ENCODE peak calls at places on chromosomes 6 and 20, in five cellular contexts. L is lower lobe of right lung, N is breast epithelium, P is heart left ventricle, Y is tibial artery. B is an unnamed sample. For H3K4me1, the result is how much of the 10 kb centered on the place peaks cover.

GRCh38 chr20:62476074-62476838 is 461 bp upstream of the GATA5 start:
- DNase-seq in L (no peak), N (no peak), P (peak), Y (no peak), B (no peak)

GRCh38 chr6:43993881-43994523 is 133.2 kb downstream of the MRPL14 start:
- DNase-seq in L (no peak), N (no peak), P (no peak), Y (peak), B (no peak)

GRCh38 chr6:122385857-122386256 is 13.6 kb upstream of the HSF2 start:
- DNase-seq in L (no peak), N (no peak), P (no peak), Y (no peak), B (no peak)

GRCh38 chr20:18019068-18019467 is 38.6 kb downstream of the OVOL2 start:
- DNase-seq in L (no peak), N (no peak), P (no peak), Y (no peak), B (peak)

GRCh38 chr6:155765275-155766194 is 309.9 kb upstream of the NOX3 start:
- DNase-seq in L (no peak), N (no peak), P (no peak), Y (no peak), B (peak)

GRCh38 chr6:38725414-38726183 is 10.5 kb downstream of the DNAH8 start:
- DNase-seq in L (no peak), N (no peak), P (no peak), Y (no peak), B (no peak)

GRCh38 chr6:106974999-106975698 is 620 bp upstream of the CD24 start:
- DNase-seq in L (peak), N (peak), P (no peak), Y (peak), B (peak)

GRCh38 chr20:50189681-50190250 is 864 bp upstream of the CEBPB start:
- DNase-seq in L (peak), N (peak), P (no peak), Y (no peak), B (no peak)

GRCh38 chr6:136347847-136348246 is 58.2 kb upstream of the BCLAF1 start:
- DNase-seq in L (peak), N (no peak), P (no peak), Y (no peak), B (no peak)

GRCh38 chr6:170516783-170517616 is 36.1 kb downstream of the PSMB1 start:
- DNase-seq in L (peak), N (peak), P (peak), Y (no peak), B (peak)

GRCh38 chr20:38290829-38291581 is 13.0 kb upstream of the BPI start:
- DNase-seq in L (no peak), N (no peak), P (peak), Y (peak), B (peak)

GRCh38 chr6:161261325-161261724 is 12.5 kb downstream of the AGPAT4 start:
- DNase-seq in L (no peak), N (no peak), P (no peak), Y (no peak), B (no peak)

GRCh38 chr6:105633814-105634213 is 230.9 kb upstream of the PREP start:
- DNase-seq in L (no peak), N (no peak), P (no peak), Y (no peak), B (no peak)

GRCh38 chr6:91653954-91654843 is 1067.3 kb upstream of the MAP3K7 start:
- DNase-seq in L (no peak), N (no peak), P (no peak), Y (no peak), B (no peak)

GRCh38 chr20:20546402-20546801 is 166.0 kb downstream of the RALGAPA2 start:
- DNase-seq in L (no peak), N (no peak), P (no peak), Y (no peak), B (no peak)

GRCh38 chr6:19319005-19319404 is 518.2 kb upstream of the ID4 start:
- DNase-seq in L (no peak), N (no peak), P (no peak), Y (no peak), B (no peak)

GRCh38 chr6:82608365-82608764 is 244.7 kb downstream of the TPBG start:
- DNase-seq in L (no peak), N (no peak), P (no peak), Y (no peak), B (peak)

GRCh38 chr6:148723484-148723883 is 23.3 kb upstream of the UST start:
- DNase-seq in L (no peak), N (no peak), P (no peak), Y (no peak), B (no peak)

GRCh38 chr6:15623282-15624116 is 39.3 kb downstream of the DTNBP1 start:
- DNase-seq in L (no peak), N (no peak), P (no peak), Y (no peak), B (peak)

GRCh38 chr6:71496018-71496800 is 207.6 kb downstream of the OGFRL1 start:
- DNase-seq in L (no peak), N (no peak), P (no peak), Y (no peak), B (no peak)

GRCh38 chr6:150666071-150666470 is 66.4 kb downstream of the PLEKHG1 start:
- DNase-seq in L (no peak), N (no peak), P (peak), Y (peak), B (no peak)

GRCh38 chr6:97626586-97627441 is 343.8 kb upstream of the MMS22L start:
- DNase-seq in L (no peak), N (no peak), P (no peak), Y (no peak), B (peak)

GRCh38 chr6:71387179-71387578 is 98.6 kb downstream of the OGFRL1 start:
- DNase-seq in L (no peak), N (no peak), P (no peak), Y (no peak), B (no peak)

GRCh38 chr6:81749704-81750103 is 2.8 kb downstream of the TENT5A start:
- DNase-seq in L (no peak), N (no peak), P (peak), Y (no peak), B (no peak)

GRCh38 chr6:48135352-48136084 is 24.5 kb upstream of the PTCHD4 start:
- DNase-seq in L (no peak), N (no peak), P (no peak), Y (no peak), B (peak)

GRCh38 chr6:90369024-90369519 is 72.4 kb upstream of the BACH2 start:
- DNase-seq in L (no peak), N (peak), P (peak), Y (peak), B (peak)

GRCh38 chr6:21808045-21808470 is 214.5 kb downstream of the SOX4 start:
- DNase-seq in L (no peak), N (peak), P (peak), Y (no peak), B (no peak)

GRCh38 chr6:147117580-147117979 is 86.6 kb upstream of the STXBP5 start:
- DNase-seq in L (no peak), N (no peak), P (no peak), Y (no peak), B (no peak)

GRCh38 chr20:57192311-57192710 is 74.1 kb downstream of the BMP7 start:
- DNase-seq in L (no peak), N (no peak), P (no peak), Y (no peak), B (no peak)

GRCh38 chr6:20033697-20034407 is 178.4 kb downstream of the MBOAT1 start:
- DNase-seq in L (no peak), N (no peak), P (no peak), Y (no peak), B (no peak)

GRCh38 chr20:44950368-44950767 is 9.8 kb downstream of the TOMM34 start:
- DNase-seq in L (no peak), N (no peak), P (no peak), Y (no peak), B (no peak)
- H3K27ac ChIP-seq in L (no peak), N (no peak), P (no peak), Y (no peak), B (no peak)

DNA sequence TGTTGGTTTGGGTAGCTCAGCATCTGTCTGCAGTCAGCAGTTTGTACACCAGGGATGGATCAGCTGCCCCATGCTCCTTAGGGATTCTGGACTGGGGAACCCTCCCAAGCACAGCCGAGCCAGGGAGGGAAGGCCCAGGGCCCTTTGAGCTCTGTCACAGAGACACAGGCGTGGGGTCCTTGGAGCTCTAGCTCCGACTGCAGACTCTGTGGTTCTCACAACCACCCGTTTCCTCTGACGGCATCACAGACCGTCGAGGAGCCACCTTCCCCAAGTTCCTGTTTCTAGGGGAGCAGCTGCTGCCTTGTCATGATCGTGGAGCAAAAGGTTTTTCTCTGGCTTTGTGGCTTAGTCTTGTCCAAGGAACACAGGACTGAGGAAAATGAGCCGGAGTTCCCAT is at the start of gene SLA2:
- DNase-seq in L (peak), N (no peak), P (no peak), Y (no peak), B (no peak)
- H3K4me3 ChIP-seq in L (peak), N (no peak), P (no peak), Y (no peak), B (no peak)

GRCh38 chr6:137791281-137792159 is 75.5 kb upstream of the TNFAIP3 start:
- DNase-seq in L (no peak), N (no peak), P (no peak), Y (no peak), B (no peak)

GRCh38 chr6:137795510-137795909 is 71.5 kb upstream of the TNFAIP3 start:
- DNase-seq in L (no peak), N (no peak), P (no peak), Y (no peak), B (no peak)

GRCh38 chr6:137793805-137794508 is 73.1 kb upstream of the TNFAIP3 start:
- DNase-seq in L (no peak), N (no peak), P (no peak), Y (no peak), B (no peak)

GRCh38 chr6:137792160-137793033 is 74.7 kb upstream of the TNFAIP3 start:
- DNase-seq in L (no peak), N (no peak), P (no peak), Y (no peak), B (no peak)

GRCh38 chr6:137794510-137795200 is 72.4 kb upstream of the TNFAIP3 start:
- DNase-seq in L (no peak), N (no peak), P (no peak), Y (no peak), B (no peak)
- H3K4me1 ChIP-seq in L (under half), N (under half), P (under half), Y (under half), B (under half)

GRCh38 chr6:96520851-96521115 is 823 bp upstream of the UFL1 start:
- DNase-seq in L (no peak), N (no peak), P (no peak), Y (no peak), B (peak)
- H3K27ac ChIP-seq in L (peak), N (no peak), P (no peak), Y (no peak), B (peak)

DNA sequence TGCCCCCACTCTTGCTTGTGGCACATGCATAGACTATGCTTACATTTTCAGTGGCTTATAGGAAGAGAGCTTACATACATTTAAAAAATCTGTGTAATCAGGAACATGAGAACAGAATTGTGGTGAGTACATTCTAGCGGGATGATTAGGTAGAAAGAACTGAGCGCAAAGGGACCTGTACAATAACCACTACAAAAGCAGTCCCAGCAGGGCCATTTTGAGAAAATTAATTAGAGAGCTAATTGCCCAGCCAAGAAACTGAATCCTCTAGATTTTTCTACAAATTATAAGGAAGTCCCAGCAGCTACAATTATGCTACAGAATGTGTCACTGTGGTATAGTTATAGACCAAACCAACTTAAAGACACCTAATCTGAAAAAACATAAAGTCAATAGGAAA is 105.6 kb upstream of the TNFAIP3 start:
- DNase-seq in L (no peak), N (no peak), P (no peak), Y (no peak), B (no peak)
- H3K4me3 ChIP-seq in L (no peak), N (no peak), P (no peak), Y (no peak), B (no peak)

GRCh38 chr20:41249781-41250281 is 67.7 kb downstream of the ZHX3 start:
- DNase-seq in L (no peak), N (no peak), P (peak), Y (no peak), B (peak)
- H3K4me1 ChIP-seq in L (half or more), N (under half), P (half or more), Y (half or more), B (under half)

GRCh38 chr6:52388790-52389189 is 26.8 kb downstream of the PAQR8 start:
- DNase-seq in L (no peak), N (no peak), P (no peak), Y (no peak), B (no peak)

GRCh38 chr6:52391599-52391998 is 28.5 kb upstream of the EFHC1 start:
- DNase-seq in L (no peak), N (no peak), P (no peak), Y (no peak), B (no peak)

GRCh38 chr6:52390361-52390727 is 28.4 kb downstream of the PAQR8 start:
- DNase-seq in L (no peak), N (no peak), P (no peak), Y (no peak), B (peak)

GRCh38 chr6:52389626-52390360 is 27.8 kb downstream of the PAQR8 start:
- DNase-seq in L (peak), N (no peak), P (peak), Y (no peak), B (peak)

DNA sequence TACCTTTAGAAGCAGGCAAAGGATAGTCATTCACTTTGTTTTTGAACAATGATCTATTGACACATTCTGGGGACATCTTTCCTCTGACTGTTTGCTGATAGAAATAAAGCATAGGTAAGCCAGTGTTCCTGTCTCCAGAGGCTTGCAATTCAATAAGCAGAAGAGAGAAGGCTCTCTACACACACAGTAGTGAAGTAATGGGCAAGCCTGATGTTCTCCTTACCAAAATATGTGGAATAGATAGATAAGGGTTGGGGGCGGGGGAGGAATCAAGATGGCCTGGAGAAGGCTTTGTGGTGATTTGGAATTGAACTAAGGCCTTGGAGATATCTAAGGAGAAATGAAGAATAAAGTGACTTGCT is 27.3 kb downstream of the PAQR8 start:
- DNase-seq in L (no peak), N (no peak), P (no peak), Y (no peak), B (no peak)
- H3K27ac ChIP-seq in L (peak), N (peak), P (no peak), Y (no peak), B (no peak)

GRCh38 chr6:27720607-27721580 is 191.3 kb downstream of the OR2B2 start:
- DNase-seq in L (no peak), N (no peak), P (no peak), Y (no peak), B (no peak)
- H3K4me3 ChIP-seq in L (no peak), N (no peak), P (no peak), Y (no peak), B (no peak)

B was measured in A673.